ENCODE peak calls at places on chromosome 22, in six cellular contexts. W is neuronal stem cell; A is RWPE1; I is mammary epithelial cell; D is CD8-positive, alpha-beta T cell; M is thoracic aorta. V is an unnamed sample.
A peak's percentile ranks its signal among the peaks of the same experiment; 100 is the strongest.

GRCh38 chr22:31289335-31289734 is 3.0 kb downstream of the PIK3IP1 start:
- DNase-seq in W (no peak), I (no peak), M (no peak), D (no peak), A (no peak), V (no peak)

GRCh38 chr22:48520888-48521600 is 1306.6 kb downstream of the BRD1 start:
- DNase-seq in D (no peak), M (no peak), A (no peak), I (no peak), W (no peak), V (no peak)

GRCh38 chr22:44497218-44497903 is 672 bp downstream of the RTL6 start:
- DNase-seq in W (peak; percentile 9), D (no peak), I (peak; percentile 3), M (no peak), A (peak; percentile 8), V (no peak)

GRCh38 chr22:48499456-48500425 is 1327.9 kb downstream of the BRD1 start:
- DNase-seq in M (no peak), I (no peak), A (no peak), W (no peak), D (no peak), V (no peak)

GRCh38 chr22:25153961-25154685 is 45.5 kb upstream of the CRYBB3 start:
- DNase-seq in A (peak; percentile 81), W (no peak), I (peak; percentile 92), M (peak; percentile 39), D (no peak), V (peak; percentile 72)

GRCh38 chr22:29145321-29146072 is 60.2 kb upstream of the EMID1 start:
- DNase-seq in I (no peak), A (no peak), M (no peak), D (no peak), W (no peak), V (no peak)

GRCh38 chr22:43101306-43101705 is 9.2 kb upstream of the BIK start:
- DNase-seq in W (no peak), I (no peak), A (no peak), D (no peak), M (no peak), V (no peak)

GRCh38 chr22:42978453-42979103 is 36.4 kb downstream of the PACSIN2 start:
- DNase-seq in W (peak; percentile 24), M (no peak), D (no peak), A (peak; percentile 22), I (peak; percentile 87), V (no peak)

GRCh38 chr22:19818264-19819208 is 36.1 kb downstream of the GNB1L start:
- DNase-seq in M (no peak), W (no peak), I (no peak), D (no peak), A (no peak), V (no peak)

GRCh38 chr22:17095538-17095937 is 10.7 kb downstream of the IL17RA start:
- DNase-seq in I (no peak), D (no peak), W (no peak), M (no peak), A (no peak), V (no peak)

GRCh38 chr22:17817079-17817478 is 42.8 kb upstream of the BID start:
- DNase-seq in W (no peak), D (no peak), A (no peak), M (no peak), I (no peak), V (no peak)

GRCh38 chr22:21032843-21033688 is 705 bp upstream of the SLC7A4 start:
- DNase-seq in A (no peak), M (no peak), D (no peak), I (no peak), W (peak; percentile 26), V (no peak)

GRCh38 chr22:42425337-42425988 is 6.7 kb downstream of the NFAM1 start:
- DNase-seq in D (no peak), M (no peak), A (peak; percentile 52), I (peak; percentile 66), W (no peak), V (no peak)

GRCh38 chr22:19634206-19634536 is 80.1 kb upstream of the SEPTIN5 start:
- DNase-seq in M (no peak), D (no peak), I (no peak), A (no peak), W (no peak), V (no peak)

GRCh38 chr22:29073618-29074275 is 912 bp downstream of the KREMEN1 start:
- DNase-seq in W (no peak), D (no peak), M (no peak), I (no peak), A (peak; percentile 9), V (no peak)

GRCh38 chr22:17970205-17970708 is 54.1 kb downstream of the MICAL3 start:
- DNase-seq in D (no peak), A (no peak), M (no peak), W (no peak), I (no peak), V (no peak)

GRCh38 chr22:41919357-41920224 is 4.7 kb upstream of the SHISA8 start:
- DNase-seq in W (no peak), A (no peak), M (no peak), I (no peak), D (peak; percentile 30), V (peak; percentile 40)

GRCh38 chr22:17258015-17258827 is 39.0 kb upstream of the ADA2 start:
- DNase-seq in M (no peak), W (peak; percentile 75), D (peak; percentile 37), A (peak; percentile 15), I (peak; percentile 65), V (peak; percentile 18)

GRCh38 chr22:34973926-34974325 is 92.0 kb upstream of the ISX start:
- DNase-seq in D (no peak), A (no peak), I (no peak), W (no peak), M (no peak), V (no peak)

GRCh38 chr22:41264408-41264941 is 21.5 kb downstream of the RANGAP1 start:
- DNase-seq in W (no peak), M (no peak), I (no peak), D (no peak), A (no peak), V (peak; percentile 31)

GRCh38 chr22:19814428-19814827 is 40.2 kb downstream of the GNB1L start:
- DNase-seq in W (no peak), A (no peak), I (no peak), D (no peak), M (no peak), V (no peak)

GRCh38 chr22:39098026-39098425 is 982 bp downstream of the APOBEC3H start:
- DNase-seq in W (no peak), I (no peak), M (no peak), D (no peak), A (no peak), V (no peak)

GRCh38 chr22:43213066-43213465 is 26.1 kb upstream of the TTLL12 start:
- DNase-seq in I (no peak), W (no peak), D (no peak), A (no peak), M (no peak), V (no peak)

GRCh38 chr22:19758896-19759458 is 1.6 kb upstream of the TBX1 start:
- DNase-seq in W (no peak), I (no peak), A (no peak), M (no peak), D (no peak), V (no peak)

GRCh38 chr22:32823024-32823730 is 21.7 kb downstream of the TIMP3 start:
- DNase-seq in D (no peak), W (no peak), I (no peak), M (no peak), A (no peak), V (no peak)

GRCh38 chr22:43239102-43239875 is 52.4 kb upstream of the TTLL12 start:
- DNase-seq in I (no peak), D (no peak), W (no peak), M (no peak), A (no peak), V (no peak)

GRCh38 chr22:44583076-44583760 is 85.2 kb upstream of the RTL6 start:
- DNase-seq in A (peak; percentile 8), I (peak; percentile 10), W (no peak), M (no peak), D (no peak), V (no peak)

GRCh38 chr22:39543095-39543494 is 10.5 kb upstream of the RPS19BP1 start:
- DNase-seq in A (no peak), M (no peak), I (no peak), D (no peak), W (no peak), V (no peak)

GRCh38 chr22:23823331-23823791 is 15.4 kb downstream of the DERL3 start:
- DNase-seq in A (no peak), D (no peak), I (peak; percentile 48), M (no peak), W (no peak), V (no peak)

DNA sequence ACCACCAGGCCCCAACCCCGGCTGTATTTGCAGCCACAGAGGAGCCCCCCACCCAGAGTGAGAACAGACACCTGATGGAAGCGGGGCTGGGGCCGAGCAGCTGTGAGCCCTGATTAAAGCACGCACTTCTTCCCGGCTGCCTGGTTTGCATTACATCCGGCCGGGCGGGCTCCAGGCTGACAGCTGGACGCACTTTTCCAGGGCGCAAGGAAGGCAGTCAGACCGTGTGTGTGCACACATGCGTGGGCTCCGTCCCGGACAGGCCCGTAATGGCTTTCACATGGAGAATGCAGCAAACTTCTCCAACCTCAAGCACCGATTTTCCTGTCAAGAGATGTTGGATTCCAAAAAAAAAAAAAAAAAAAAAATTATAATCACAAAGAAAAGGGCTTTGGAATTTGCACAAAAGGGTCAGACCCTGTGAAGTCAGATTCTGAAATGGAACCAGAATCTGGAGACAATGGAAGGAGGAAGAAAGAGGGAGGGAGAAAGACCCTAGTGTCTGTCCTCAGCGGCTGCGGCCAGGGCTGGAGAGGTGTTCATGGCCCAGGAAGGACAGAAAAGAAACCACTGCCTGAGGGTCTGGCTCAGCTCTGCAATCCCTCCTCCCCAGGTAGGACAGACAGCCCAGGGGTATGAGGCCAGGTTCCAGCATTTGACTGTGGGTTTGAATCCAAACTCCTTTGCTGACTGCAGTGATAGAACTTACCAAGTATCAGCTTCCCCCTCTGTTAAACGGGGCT is 365.5 kb downstream of the MN1 start:
- DNase-seq in M (no peak), I (no peak), A (no peak), D (no peak), W (peak; percentile 45), V (no peak)
- H3K27ac ChIP-seq in M (no peak overlapping the region), I (no peak overlapping the region), A (peak overlapping the region; percentile 28), D (no peak overlapping the region), W (peak overlapping the region; percentile 54), V (no peak overlapping the region)

GRCh38 chr22:50206599-50206998 is 5.8 kb downstream of the SELENOO start:
- DNase-seq in W (no peak), D (no peak), M (no peak), A (no peak), I (no peak), V (no peak)
- H3K27ac ChIP-seq in W (no peak overlapping the region), D (no peak overlapping the region), M (no peak overlapping the region), A (peak overlapping the region; percentile 38), I (no peak overlapping the region), V (no peak overlapping the region)

DNA sequence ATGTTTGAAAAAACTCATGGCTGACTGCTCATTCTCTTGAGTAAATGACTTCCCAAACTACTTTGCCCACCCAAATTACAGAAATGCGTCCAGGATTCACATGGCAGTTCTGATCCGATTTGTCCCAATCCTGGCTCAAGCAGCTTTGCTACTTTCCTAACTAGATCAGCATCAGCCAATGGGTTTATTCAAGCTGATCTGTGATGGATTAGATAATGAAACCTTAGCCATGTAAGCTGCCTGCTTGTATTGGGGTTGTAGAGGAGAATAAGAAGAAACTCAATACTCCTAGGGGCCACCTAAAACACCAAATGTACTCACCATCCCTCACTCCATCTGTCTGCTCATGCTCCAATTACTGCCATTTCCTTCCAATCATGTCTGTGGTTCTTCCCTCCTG is 7.0 kb downstream of the RBFOX2 start:
- DNase-seq in D (no peak), W (no peak), A (no peak), M (no peak), I (no peak), V (no peak)
- H3K27ac ChIP-seq in D (no peak overlapping the region), W (no peak overlapping the region), A (no peak overlapping the region), M (peak overlapping the region; percentile 48), I (no peak overlapping the region), V (no peak overlapping the region)

GRCh38 chr22:46984751-46985506 is 222.5 kb downstream of the TBC1D22A start:
- DNase-seq in I (peak; percentile 69), M (no peak), W (no peak), D (no peak), A (peak; percentile 89), V (no peak)
- H3K27ac ChIP-seq in I (no peak overlapping the region), M (no peak overlapping the region), W (no peak overlapping the region), D (no peak overlapping the region), A (peak overlapping the region; percentile 82), V (no peak overlapping the region)